ENCODE peak calls at places on chromosome 1, in five cellular contexts. L, J, C, Q and W are unnamed samples.

GRCh38 chr1:169945171-169945570 is 51.5 kb upstream of the SCYL3 start:
- DNase-seq in L (no peak), Q (no peak), J (no peak), C (no peak), W (peak; percentile 53)

GRCh38 chr1:204723131-204723787 is 37.7 kb upstream of the LRRN2 start:
- DNase-seq in L (no peak), J (no peak), Q (no peak), C (no peak), W (peak; percentile 57)

GRCh38 chr1:200883118-200883517 is 10.3 kb downstream of the GPR25 start:
- DNase-seq in Q (no peak), J (no peak), L (no peak), C (no peak), W (no peak)

GRCh38 chr1:44803312-44804095 is 3.3 kb downstream of the PLK3 start:
- DNase-seq in C (no peak), J (no peak), Q (no peak), L (no peak), W (peak; percentile 57)

GRCh38 chr1:186945146-186945545 is 116.4 kb downstream of the PLA2G4A start:
- DNase-seq in C (peak; percentile 50), L (no peak), Q (no peak), J (no peak), W (no peak)

GRCh38 chr1:208253177-208253576 is 9.0 kb upstream of the PLXNA2 start:
- DNase-seq in C (no peak), J (no peak), Q (no peak), L (no peak), W (no peak)

GRCh38 chr1:54309631-54310366 is 96.4 kb downstream of the SSBP3 start:
- DNase-seq in Q (no peak), L (peak; percentile 76), C (no peak), J (no peak), W (no peak)

GRCh38 chr1:2348346-2349275 is 42.7 kb downstream of the MORN1 start:
- DNase-seq in C (no peak), J (no peak), L (no peak), Q (no peak), W (peak; percentile 53)

GRCh38 chr1:164794310-164794709 is 235.3 kb downstream of the PBX1 start:
- DNase-seq in Q (no peak), J (no peak), C (peak; percentile 15), L (no peak), W (peak; percentile 87)

GRCh38 chr1:17567582-17567981 is 28.1 kb downstream of the ARHGEF10L start:
- DNase-seq in C (no peak), Q (no peak), J (no peak), L (no peak), W (peak; percentile 80)

GRCh38 chr1:17569200-17570139 is 30.0 kb downstream of the ARHGEF10L start:
- DNase-seq in L (no peak), J (peak; percentile 75), C (no peak), Q (peak; percentile 73), W (peak; percentile 95)

GRCh38 chr1:17572264-17572985 is 32.9 kb downstream of the ARHGEF10L start:
- DNase-seq in C (no peak), Q (peak; percentile 60), J (peak; percentile 31), L (peak; percentile 89), W (no peak)

GRCh38 chr1:17568014-17568413 is 28.5 kb downstream of the ARHGEF10L start:
- DNase-seq in L (no peak), Q (no peak), J (no peak), C (no peak), W (no peak)

GRCh38 chr1:17570228-17570627 is 30.7 kb downstream of the ARHGEF10L start:
- DNase-seq in Q (no peak), L (no peak), J (no peak), C (no peak), W (no peak)
- H3K4me1 ChIP-seq in Q (peaks cover 55% of the 10 kb centered on the region), L (peaks cover 64% of the 10 kb centered on the region), J (peaks cover 10% of the 10 kb centered on the region), C (no peaks in the 10 kb centered on the region), W (peaks cover 97% of the 10 kb centered on the region)

GRCh38 chr1:248852548-248852947 is 6.3 kb downstream of the ZNF692 start:
- DNase-seq in L (no peak), C (no peak), J (no peak), Q (no peak), W (no peak)
- TF ChIP-seq POLR2AphosphoS5 in L (no peak), C (no peak), J (no peak), Q (no peak), W (no peak)

GRCh38 chr1:211789641-211790464 is 40.7 kb downstream of the LPGAT1 start:
- DNase-seq in J (no peak), L (no peak), Q (no peak), C (no peak), W (no peak)

GRCh38 chr1:211781260-211781659 is 49.3 kb downstream of the LPGAT1 start:
- DNase-seq in J (no peak), C (peak; percentile 32), L (no peak), Q (no peak), W (no peak)

GRCh38 chr1:211783266-211783665 is 47.3 kb downstream of the LPGAT1 start:
- DNase-seq in C (peak; percentile 90), Q (no peak), J (no peak), L (no peak), W (no peak)

GRCh38 chr1:211788626-211789025 is 41.9 kb downstream of the LPGAT1 start:
- DNase-seq in Q (no peak), L (no peak), J (no peak), C (no peak), W (no peak)

GRCh38 chr1:211783897-211784296 is 46.7 kb downstream of the LPGAT1 start:
- DNase-seq in J (no peak), C (no peak), Q (peak; percentile 26), L (no peak), W (no peak)
- H3K4me1 ChIP-seq in J (no peaks in the 10 kb centered on the region), C (peaks cover 16% of the 10 kb centered on the region), Q (no peaks in the 10 kb centered on the region), L (peaks cover 7% of the 10 kb centered on the region), W (no peaks in the 10 kb centered on the region)

DNA sequence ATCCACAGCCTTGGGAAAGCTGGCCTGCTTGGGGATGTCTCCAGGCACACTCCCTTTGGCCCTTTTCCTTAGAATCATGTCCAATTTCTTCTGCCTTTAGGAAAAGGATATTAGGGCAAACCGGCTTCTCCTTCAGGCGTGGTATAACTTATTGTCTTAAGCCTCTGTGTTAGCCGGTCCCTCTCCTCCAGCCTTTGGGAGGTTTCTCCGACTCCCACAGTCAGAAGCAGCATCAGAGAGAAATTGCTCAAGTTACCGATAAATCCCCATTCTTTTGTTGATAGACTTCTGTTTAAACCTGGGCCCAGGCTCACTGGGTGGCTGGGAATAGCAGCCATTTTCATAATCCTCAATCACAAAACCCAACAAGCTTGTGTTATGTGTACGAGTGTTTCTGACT is 85.4 kb upstream of the KAZN start:
- DNase-seq in L (no peak), Q (no peak), C (no peak), J (no peak), W (no peak)
- TF ChIP-seq POLR2AphosphoS5 in L (no peak), Q (no peak), C (no peak), J (no peak), W (no peak)

GRCh38 chr1:199448641-199449040 is 578.9 kb upstream of the NR5A2 start:
- DNase-seq in Q (no peak), J (no peak), C (no peak), L (no peak), W (no peak)

GRCh38 chr1:199452627-199453026 is 574.9 kb upstream of the NR5A2 start:
- DNase-seq in C (no peak), J (no peak), L (peak; percentile 48), Q (no peak), W (no peak)

GRCh38 chr1:199447906-199448305 is 579.6 kb upstream of the NR5A2 start:
- DNase-seq in J (no peak), C (no peak), Q (no peak), L (no peak), W (no peak)

GRCh38 chr1:199449221-199449620 is 578.3 kb upstream of the NR5A2 start:
- DNase-seq in L (no peak), Q (no peak), J (no peak), C (no peak), W (no peak)

GRCh38 chr1:199449681-199450080 is 577.8 kb upstream of the NR5A2 start:
- DNase-seq in L (no peak), J (no peak), C (no peak), Q (no peak), W (no peak)
- H3K4me1 ChIP-seq in L (no peaks in the 10 kb centered on the region), J (no peaks in the 10 kb centered on the region), C (no peaks in the 10 kb centered on the region), Q (no peaks in the 10 kb centered on the region), W (no peaks in the 10 kb centered on the region)

DNA sequence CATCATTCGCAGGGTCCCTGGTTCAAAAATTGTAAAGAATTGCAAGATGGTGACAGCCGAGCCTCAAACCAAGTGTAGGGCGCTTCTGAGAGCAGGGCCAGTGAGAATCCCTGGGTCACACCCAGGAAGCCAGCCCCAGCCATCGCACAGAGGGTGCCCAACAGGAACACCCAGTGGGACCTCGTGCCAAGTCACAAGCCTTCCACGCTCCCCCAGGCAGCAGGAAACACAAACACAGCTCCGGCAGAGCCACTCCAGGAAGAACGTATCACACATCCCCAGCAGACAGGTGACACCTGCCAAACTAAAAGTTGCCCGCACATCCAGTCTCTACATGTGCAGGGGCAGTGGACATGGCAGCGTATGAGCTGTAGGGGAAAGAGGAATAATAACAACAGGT is 20.2 kb downstream of the DHRS3 start:
- DNase-seq in Q (no peak), J (no peak), C (no peak), L (no peak), W (peak; percentile 84)
- TF ChIP-seq POLR2AphosphoS5 in Q (no peak), J (no peak), C (no peak), L (no peak), W (peak; percentile 27)